ENCODE peak calls at places on chromosomes 12 and 14, in eight cellular contexts. One of them, this sample, is unnamed.

GRCh38 chr12:129617849-129618248 is 286.0 kb downstream of the TMEM132D start:
- DNase-seq in heart left ventricle: no peak
- DNase-seq in CD4-positive, alpha-beta memory T cell: no peak
- DNase-seq in HFFc6: no peak
- DNase-seq in ascending aorta: no peak
- DNase-seq in GM04504: no peak
- DNase-seq in activated T-helper 1 cell treated with anti-CD3 and anti-CD28 coated beads, Interleukin-2, amount 50 U/mL, for 16 hours: no peak
- DNase-seq in GM12864: no peak
- DNase-seq in this sample: no peak

GRCh38 chr12:27965411-27965810 is 7.1 kb downstream of the PTHLH start:
- DNase-seq in heart left ventricle: no peak
- DNase-seq in CD4-positive, alpha-beta memory T cell: no peak
- DNase-seq in HFFc6: peak
- DNase-seq in ascending aorta: no peak
- DNase-seq in GM04504: no peak
- DNase-seq in activated T-helper 1 cell treated with anti-CD3 and anti-CD28 coated beads, Interleukin-2, amount 50 U/mL, for 16 hours: no peak
- DNase-seq in GM12864: no peak
- DNase-seq in this sample: no peak

GRCh38 chr12:130713581-130713991 is 2.5 kb downstream of the RIMBP2 start:
- DNase-seq in heart left ventricle: peak
- DNase-seq in CD4-positive, alpha-beta memory T cell: no peak
- DNase-seq in HFFc6: no peak
- DNase-seq in ascending aorta: no peak
- DNase-seq in GM04504: no peak
- DNase-seq in activated T-helper 1 cell treated with anti-CD3 and anti-CD28 coated beads, Interleukin-2, amount 50 U/mL, for 16 hours: no peak
- DNase-seq in GM12864: no peak
- DNase-seq in this sample: no peak

GRCh38 chr12:106123551-106123991 is 15.2 kb downstream of the NUAK1 start:
- DNase-seq in heart left ventricle: no peak
- DNase-seq in CD4-positive, alpha-beta memory T cell: no peak
- DNase-seq in HFFc6: peak
- DNase-seq in ascending aorta: no peak
- DNase-seq in GM04504: peak
- DNase-seq in activated T-helper 1 cell treated with anti-CD3 and anti-CD28 coated beads, Interleukin-2, amount 50 U/mL, for 16 hours: no peak
- DNase-seq in GM12864: no peak
- DNase-seq in this sample: no peak

GRCh38 chr12:124408822-124409517 is 114.1 kb downstream of the RFLNA start:
- DNase-seq in heart left ventricle: no peak
- DNase-seq in CD4-positive, alpha-beta memory T cell: no peak
- DNase-seq in HFFc6: no peak
- DNase-seq in ascending aorta: no peak
- DNase-seq in GM04504: no peak
- DNase-seq in activated T-helper 1 cell treated with anti-CD3 and anti-CD28 coated beads, Interleukin-2, amount 50 U/mL, for 16 hours: no peak
- DNase-seq in GM12864: no peak
- DNase-seq in this sample: no peak

GRCh38 chr12:96516472-96517417 is 27.4 kb downstream of the CFAP54 start:
- DNase-seq in heart left ventricle: peak
- DNase-seq in CD4-positive, alpha-beta memory T cell: peak
- DNase-seq in HFFc6: peak
- DNase-seq in ascending aorta: no peak
- DNase-seq in GM04504: no peak
- DNase-seq in activated T-helper 1 cell treated with anti-CD3 and anti-CD28 coated beads, Interleukin-2, amount 50 U/mL, for 16 hours: peak
- DNase-seq in GM12864: peak
- DNase-seq in this sample: peak

GRCh38 chr14:51283402-51283825 is 43.4 kb downstream of the TMX1 start:
- DNase-seq in heart left ventricle: no peak
- DNase-seq in CD4-positive, alpha-beta memory T cell: peak
- DNase-seq in HFFc6: peak
- DNase-seq in ascending aorta: no peak
- DNase-seq in GM04504: peak
- DNase-seq in activated T-helper 1 cell treated with anti-CD3 and anti-CD28 coated beads, Interleukin-2, amount 50 U/mL, for 16 hours: no peak
- DNase-seq in GM12864: peak
- DNase-seq in this sample: no peak

GRCh38 chr14:22545842-22546721 is 42.9 kb downstream of the DAD1 start:
- DNase-seq in heart left ventricle: no peak
- DNase-seq in CD4-positive, alpha-beta memory T cell: no peak
- DNase-seq in HFFc6: peak
- DNase-seq in ascending aorta: no peak
- DNase-seq in GM04504: peak
- DNase-seq in activated T-helper 1 cell treated with anti-CD3 and anti-CD28 coated beads, Interleukin-2, amount 50 U/mL, for 16 hours: no peak
- DNase-seq in GM12864: no peak
- DNase-seq in this sample: no peak

GRCh38 chr12:133129368-133130037 is 571 bp downstream of the ZNF891 start:
- DNase-seq in heart left ventricle: no peak
- DNase-seq in CD4-positive, alpha-beta memory T cell: no peak
- DNase-seq in HFFc6: peak
- DNase-seq in ascending aorta: no peak
- DNase-seq in GM04504: no peak
- DNase-seq in activated T-helper 1 cell treated with anti-CD3 and anti-CD28 coated beads, Interleukin-2, amount 50 U/mL, for 16 hours: no peak
- DNase-seq in GM12864: no peak
- DNase-seq in this sample: peak

GRCh38 chr12:9405861-9406563 is 197.8 kb upstream of the PZP start:
- DNase-seq in heart left ventricle: no peak
- DNase-seq in CD4-positive, alpha-beta memory T cell: no peak
- DNase-seq in HFFc6: no peak
- DNase-seq in ascending aorta: no peak
- DNase-seq in GM04504: no peak
- DNase-seq in activated T-helper 1 cell treated with anti-CD3 and anti-CD28 coated beads, Interleukin-2, amount 50 U/mL, for 16 hours: no peak
- DNase-seq in GM12864: no peak
- DNase-seq in this sample: no peak

GRCh38 chr12:130872179-130873096 is 572 bp downstream of the RAN start:
- DNase-seq in heart left ventricle: peak
- DNase-seq in CD4-positive, alpha-beta memory T cell: peak
- DNase-seq in HFFc6: no peak
- DNase-seq in ascending aorta: no peak
- DNase-seq in GM04504: no peak
- DNase-seq in activated T-helper 1 cell treated with anti-CD3 and anti-CD28 coated beads, Interleukin-2, amount 50 U/mL, for 16 hours: no peak
- DNase-seq in GM12864: no peak
- DNase-seq in this sample: peak

GRCh38 chr12:45299132-45299692 is 83.3 kb downstream of the ANO6 start:
- DNase-seq in heart left ventricle: no peak
- DNase-seq in CD4-positive, alpha-beta memory T cell: no peak
- DNase-seq in HFFc6: peak
- DNase-seq in ascending aorta: no peak
- DNase-seq in GM04504: peak
- DNase-seq in activated T-helper 1 cell treated with anti-CD3 and anti-CD28 coated beads, Interleukin-2, amount 50 U/mL, for 16 hours: no peak
- DNase-seq in GM12864: no peak
- DNase-seq in this sample: no peak

GRCh38 chr14:72513994-72514659 is 379.8 kb downstream of the DPF3 start:
- DNase-seq in heart left ventricle: no peak
- DNase-seq in CD4-positive, alpha-beta memory T cell: no peak
- DNase-seq in HFFc6: peak
- DNase-seq in ascending aorta: no peak
- DNase-seq in GM04504: peak
- DNase-seq in activated T-helper 1 cell treated with anti-CD3 and anti-CD28 coated beads, Interleukin-2, amount 50 U/mL, for 16 hours: no peak
- DNase-seq in GM12864: no peak
- DNase-seq in this sample: no peak

GRCh38 chr14:75806247-75806876 is 145.3 kb downstream of the TTLL5 start:
- DNase-seq in heart left ventricle: no peak
- DNase-seq in CD4-positive, alpha-beta memory T cell: no peak
- DNase-seq in HFFc6: no peak
- DNase-seq in ascending aorta: no peak
- DNase-seq in GM04504: no peak
- DNase-seq in activated T-helper 1 cell treated with anti-CD3 and anti-CD28 coated beads, Interleukin-2, amount 50 U/mL, for 16 hours: no peak
- DNase-seq in GM12864: no peak
- DNase-seq in this sample: no peak

GRCh38 chr12:68336754-68337343 is 4.7 kb upstream of the MDM1 start:
- DNase-seq in heart left ventricle: no peak
- DNase-seq in CD4-positive, alpha-beta memory T cell: no peak
- DNase-seq in HFFc6: no peak
- DNase-seq in ascending aorta: no peak
- DNase-seq in GM04504: no peak
- DNase-seq in activated T-helper 1 cell treated with anti-CD3 and anti-CD28 coated beads, Interleukin-2, amount 50 U/mL, for 16 hours: no peak
- DNase-seq in GM12864: no peak
- DNase-seq in this sample: no peak

GRCh38 chr12:107529991-107530390 is 155.6 kb upstream of the PWP1 start:
- DNase-seq in heart left ventricle: no peak
- DNase-seq in CD4-positive, alpha-beta memory T cell: no peak
- DNase-seq in HFFc6: no peak
- DNase-seq in ascending aorta: no peak
- DNase-seq in GM04504: no peak
- DNase-seq in activated T-helper 1 cell treated with anti-CD3 and anti-CD28 coated beads, Interleukin-2, amount 50 U/mL, for 16 hours: no peak
- DNase-seq in GM12864: no peak
- DNase-seq in this sample: no peak

This sample was measured in DND-41.